ENCODE peak calls at places on chromosomes 6 and 20, in four cellular contexts. One of them, this sample, is unnamed.

GRCh38 chr6:154403803-154404202 is 47.2 kb upstream of the IPCEF1 start:
- DNase-seq in thoracic aorta: no peak
- DNase-seq in esophagus squamous epithelium: no peak
- DNase-seq in fibroblast of lung: peak; percentile 85
- DNase-seq in this sample: no peak

GRCh38 chr20:13397300-13397724 is 176.2 kb downstream of the ISM1 start:
- DNase-seq in thoracic aorta: no peak
- DNase-seq in esophagus squamous epithelium: no peak
- DNase-seq in fibroblast of lung: no peak
- DNase-seq in this sample: no peak

GRCh38 chr6:159074120-159074684 is 29.4 kb upstream of the TAGAP start:
- DNase-seq in thoracic aorta: no peak
- DNase-seq in esophagus squamous epithelium: no peak
- DNase-seq in fibroblast of lung: peak; percentile 58
- DNase-seq in this sample: no peak

GRCh38 chr20:4942336-4942735 is 59.0 kb downstream of the SLC23A2 start:
- DNase-seq in thoracic aorta: no peak
- DNase-seq in esophagus squamous epithelium: no peak
- DNase-seq in fibroblast of lung: peak; percentile 80
- DNase-seq in this sample: no peak

GRCh38 chr6:166955121-166955864 is 1.1 kb downstream of the RNASET2 start:
- DNase-seq in thoracic aorta: no peak
- DNase-seq in esophagus squamous epithelium: peak; percentile 37
- DNase-seq in fibroblast of lung: no peak
- DNase-seq in this sample: peak; percentile 64

GRCh38 chr20:37283530-37284195 is 5.8 kb upstream of the MANBAL start:
- DNase-seq in thoracic aorta: no peak
- DNase-seq in esophagus squamous epithelium: no peak
- DNase-seq in fibroblast of lung: no peak
- DNase-seq in this sample: no peak

GRCh38 chr6:16651871-16652270 is 109.4 kb downstream of the ATXN1 start:
- DNase-seq in thoracic aorta: no peak
- DNase-seq in esophagus squamous epithelium: no peak
- DNase-seq in fibroblast of lung: no peak
- DNase-seq in this sample: no peak

GRCh38 chr6:160974304-160974771 is 17.2 kb upstream of the MAP3K4 start:
- DNase-seq in thoracic aorta: no peak
- DNase-seq in esophagus squamous epithelium: no peak
- DNase-seq in fibroblast of lung: peak; percentile 93
- DNase-seq in this sample: no peak

GRCh38 chr6:35417979-35418661 is 34.0 kb upstream of the FANCE start:
- DNase-seq in thoracic aorta: no peak
- DNase-seq in esophagus squamous epithelium: no peak
- DNase-seq in fibroblast of lung: no peak
- DNase-seq in this sample: peak; percentile 95

GRCh38 chr6:24646771-24647170 is 780 bp upstream of the KIAA0319 start:
- DNase-seq in thoracic aorta: no peak
- DNase-seq in esophagus squamous epithelium: no peak
- DNase-seq in fibroblast of lung: no peak
- DNase-seq in this sample: no peak

GRCh38 chr6:144417686-144418085 is 132.6 kb downstream of the UTRN start:
- DNase-seq in thoracic aorta: no peak
- DNase-seq in esophagus squamous epithelium: no peak
- DNase-seq in fibroblast of lung: no peak
- DNase-seq in this sample: no peak

GRCh38 chr20:19785173-19785799 is 27.2 kb downstream of the RIN2 start:
- DNase-seq in thoracic aorta: no peak
- DNase-seq in esophagus squamous epithelium: no peak
- DNase-seq in fibroblast of lung: peak; percentile 56
- DNase-seq in this sample: no peak

GRCh38 chr6:170344631-170345576 is 38.3 kb downstream of the FAM120B start:
- DNase-seq in thoracic aorta: no peak
- DNase-seq in esophagus squamous epithelium: no peak
- DNase-seq in fibroblast of lung: peak; percentile 46
- DNase-seq in this sample: peak; percentile 57

GRCh38 chr6:112806163-112806900 is 459.2 kb downstream of the RFPL4B start:
- DNase-seq in thoracic aorta: no peak
- DNase-seq in esophagus squamous epithelium: no peak
- DNase-seq in fibroblast of lung: peak; percentile 80
- DNase-seq in this sample: no peak

GRCh38 chr6:122400121-122400450 is 634 bp downstream of the HSF2 start:
- DNase-seq in thoracic aorta: peak; percentile 4
- DNase-seq in esophagus squamous epithelium: no peak
- DNase-seq in fibroblast of lung: peak; percentile 8
- DNase-seq in this sample: no peak

GRCh38 chr6:96725276-96725675 is 112.0 kb downstream of the GPR63 start:
- DNase-seq in thoracic aorta: no peak
- DNase-seq in esophagus squamous epithelium: no peak
- DNase-seq in fibroblast of lung: no peak
- DNase-seq in this sample: no peak

GRCh38 chr6:154876776-154877175 is 118.3 kb upstream of the TIAM2 start:
- DNase-seq in thoracic aorta: no peak
- DNase-seq in esophagus squamous epithelium: no peak
- DNase-seq in fibroblast of lung: no peak
- DNase-seq in this sample: no peak

GRCh38 chr20:45919951-45920794 is 8.2 kb upstream of the PLTP start:
- DNase-seq in thoracic aorta: no peak
- DNase-seq in esophagus squamous epithelium: no peak
- DNase-seq in fibroblast of lung: peak; percentile 94
- DNase-seq in this sample: no peak
- H3K27ac ChIP-seq in thoracic aorta: peak overlapping the region; percentile 24
- H3K27ac ChIP-seq in esophagus squamous epithelium: peak overlapping the region; percentile 62
- H3K27ac ChIP-seq in fibroblast of lung: peak overlapping the region; percentile 46
- H3K27ac ChIP-seq in this sample: peak overlapping the region; percentile 3

DNA sequence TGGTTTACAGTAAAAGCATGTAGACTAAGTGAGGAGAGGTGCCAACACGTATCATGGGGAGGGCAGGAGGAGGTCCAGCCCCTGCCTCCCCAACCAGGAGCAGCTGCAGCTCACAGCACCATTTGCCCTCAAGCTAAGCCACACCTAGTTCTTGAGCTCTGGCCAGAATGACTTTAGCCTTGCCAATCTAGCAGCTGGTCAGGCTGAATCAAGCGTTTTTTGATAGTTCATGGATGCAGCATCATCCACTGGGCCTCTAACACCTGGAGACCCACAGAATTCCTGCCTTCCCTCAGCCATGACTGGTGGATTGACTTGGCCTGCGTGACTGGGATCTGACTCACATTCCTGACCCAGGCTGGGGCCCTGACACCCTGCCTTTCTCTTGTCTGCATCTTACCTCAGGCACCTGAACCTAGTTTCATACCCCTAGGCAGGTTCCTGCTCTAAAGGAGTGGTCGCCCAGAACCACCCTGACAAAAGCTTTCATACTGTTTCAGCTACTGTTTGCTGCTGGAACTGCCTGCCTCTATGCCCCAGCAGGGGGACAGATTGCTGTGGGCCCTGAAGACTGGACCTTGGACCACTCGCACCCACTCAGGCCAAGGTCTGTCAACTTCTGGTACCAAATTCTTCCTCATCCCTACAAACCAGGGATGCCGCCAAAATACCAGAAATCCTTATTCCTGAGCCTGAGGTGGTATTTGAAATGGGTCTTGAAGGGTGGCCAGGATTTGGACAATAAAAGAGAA is 122.3 kb downstream of the QRSL1 start:
- DNase-seq in thoracic aorta: no peak
- DNase-seq in esophagus squamous epithelium: no peak
- DNase-seq in fibroblast of lung: no peak
- DNase-seq in this sample: peak; percentile 57
- H3K4me1 ChIP-seq in thoracic aorta: no peaks in the 10 kb centered on the region
- H3K4me1 ChIP-seq in esophagus squamous epithelium: no peaks in the 10 kb centered on the region
- H3K4me1 ChIP-seq in fibroblast of lung: no peaks in the 10 kb centered on the region
- H3K4me1 ChIP-seq in this sample: no peaks in the 10 kb centered on the region

DNA sequence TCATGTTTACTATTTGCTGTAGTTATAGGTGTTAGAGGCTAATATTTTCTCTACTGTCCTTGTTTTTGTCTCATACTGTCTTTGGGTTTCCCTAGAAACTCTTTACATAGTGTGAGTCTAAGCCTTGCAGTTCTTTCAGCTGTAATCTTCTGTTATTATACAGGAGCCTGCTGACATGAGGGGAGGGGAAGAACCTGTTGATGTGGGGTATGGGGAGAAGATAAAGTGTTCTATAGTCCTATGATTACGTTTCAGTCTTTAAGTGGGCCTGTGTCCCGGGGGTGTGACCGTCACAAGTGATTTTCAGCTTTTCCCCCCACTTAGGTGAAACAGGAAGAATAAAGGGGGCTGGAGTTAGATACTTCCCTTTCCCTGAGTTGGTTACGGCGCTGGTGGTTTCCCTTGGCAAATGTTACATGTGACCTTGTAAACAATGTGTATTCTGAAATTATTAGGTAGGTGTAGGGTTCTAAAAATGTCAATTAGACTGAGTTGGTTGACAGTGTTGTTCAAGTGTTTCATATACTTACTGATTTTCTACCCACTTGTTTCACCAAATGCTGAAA is 41.3 kb downstream of the REV3L start:
- DNase-seq in thoracic aorta: no peak
- DNase-seq in esophagus squamous epithelium: no peak
- DNase-seq in fibroblast of lung: no peak
- DNase-seq in this sample: no peak
- H3K27ac ChIP-seq in thoracic aorta: no peak overlapping the region
- H3K27ac ChIP-seq in esophagus squamous epithelium: no peak overlapping the region
- H3K27ac ChIP-seq in fibroblast of lung: no peak overlapping the region
- H3K27ac ChIP-seq in this sample: no peak overlapping the region

DNA sequence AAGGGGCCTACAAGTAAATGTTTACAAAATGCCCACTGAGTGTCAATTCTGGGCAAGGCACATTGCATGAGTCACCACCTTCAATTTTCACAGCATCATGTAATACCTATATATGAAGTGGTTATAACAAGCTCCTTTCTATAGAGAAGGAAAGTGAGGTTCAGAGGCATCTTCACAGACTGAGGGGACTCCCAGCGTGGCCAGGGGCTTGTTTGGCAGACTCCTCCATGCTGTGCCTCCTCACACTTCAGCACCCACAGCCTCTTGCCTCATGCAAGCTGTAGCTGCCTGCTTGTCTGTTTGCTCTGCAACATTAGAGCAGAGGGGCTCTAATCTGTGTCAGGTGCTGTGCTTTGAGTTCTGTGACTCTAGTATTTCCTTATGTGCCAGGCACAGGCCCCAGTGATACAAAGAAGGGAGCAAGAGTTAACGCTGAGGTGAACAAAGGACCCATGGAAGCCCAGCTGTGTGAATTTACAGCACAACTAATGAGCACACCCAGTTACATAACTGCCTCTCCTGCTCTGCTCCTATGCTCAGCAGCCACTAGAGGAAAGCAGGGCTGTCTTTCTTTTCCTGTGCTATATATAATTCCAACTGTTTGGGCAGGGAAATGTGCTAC is 72.3 kb downstream of the ZHX3 start:
- DNase-seq in thoracic aorta: no peak
- DNase-seq in esophagus squamous epithelium: no peak
- DNase-seq in fibroblast of lung: peak; percentile 52
- DNase-seq in this sample: no peak
- H3K4me1 ChIP-seq in thoracic aorta: peaks cover 50% of the 10 kb centered on the region
- H3K4me1 ChIP-seq in esophagus squamous epithelium: peaks cover 50% of the 10 kb centered on the region
- H3K4me1 ChIP-seq in fibroblast of lung: peaks cover 21% of the 10 kb centered on the region
- H3K4me1 ChIP-seq in this sample: no peaks in the 10 kb centered on the region

DNA sequence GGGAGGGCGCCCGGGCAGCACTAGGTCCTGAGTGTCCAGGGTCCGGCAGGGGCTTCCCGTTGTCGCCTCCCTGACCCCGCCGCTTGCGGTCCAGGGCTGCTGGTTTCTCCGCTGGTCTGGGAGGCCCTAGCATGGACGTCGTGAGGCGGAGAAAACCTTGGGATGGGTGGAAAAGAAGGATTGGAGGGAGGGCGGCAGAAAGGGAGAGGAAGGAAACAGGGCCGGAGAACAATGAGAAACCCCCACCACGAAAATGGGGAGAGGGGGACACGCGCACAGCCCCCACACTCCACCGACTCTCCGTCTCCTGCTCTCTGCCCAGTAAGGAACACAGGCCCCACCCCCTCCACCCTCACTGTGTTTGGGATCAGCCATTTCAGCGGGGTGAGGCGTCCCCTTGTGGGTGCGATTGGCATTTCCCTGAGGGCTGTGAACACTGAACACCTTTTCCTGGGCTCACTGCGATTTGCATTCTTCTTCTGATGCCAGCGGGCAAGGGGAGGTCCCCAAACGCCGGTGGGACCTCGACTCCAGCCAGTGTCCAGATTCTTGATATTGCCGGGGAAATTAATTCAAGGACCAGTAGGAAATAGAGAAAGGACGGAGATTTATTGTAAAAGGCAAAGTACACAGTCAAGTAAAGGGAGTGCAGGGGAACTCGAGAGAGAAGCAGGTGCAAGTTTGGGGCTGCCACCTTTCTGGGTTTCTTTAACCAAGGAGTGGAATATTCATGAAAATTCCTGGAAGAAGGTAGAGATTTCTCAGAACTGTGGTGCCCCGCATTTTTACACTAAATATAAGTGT is 3.3 kb upstream of the RAET1G start:
- DNase-seq in thoracic aorta: peak; percentile 82
- DNase-seq in esophagus squamous epithelium: peak; percentile 24
- DNase-seq in fibroblast of lung: peak; percentile 74
- DNase-seq in this sample: peak; percentile 89
- H3K27ac ChIP-seq in thoracic aorta: no peak overlapping the region
- H3K27ac ChIP-seq in esophagus squamous epithelium: peak overlapping the region; percentile 85
- H3K27ac ChIP-seq in fibroblast of lung: peak overlapping the region; percentile 23
- H3K27ac ChIP-seq in this sample: no peak overlapping the region